ENCODE peak calls at places on chromosomes 13 and 19, in four cellular contexts. One of them, this sample, is unnamed.

GRCh38 chr13:60318186-60318585 is 78.8 kb upstream of the TDRD3 start:
- DNase-seq in A549: no peak
- DNase-seq in MM.1S: no peak
- DNase-seq in foreskin fibroblast: no peak
- DNase-seq in this sample: no peak

GRCh38 chr13:63024458-63024857 is 1608.8 kb upstream of the PCDH20 start:
- DNase-seq in A549: no peak
- DNase-seq in foreskin fibroblast: no peak
- DNase-seq in MM.1S: no peak
- DNase-seq in this sample: no peak

GRCh38 chr13:111153977-111154332 is 38.8 kb downstream of the ARHGEF7 start:
- DNase-seq in A549: no peak
- DNase-seq in foreskin fibroblast: peak
- DNase-seq in MM.1S: peak
- DNase-seq in this sample: no peak

GRCh38 chr13:98853791-98854191 is 101.3 kb upstream of the SLC15A1 start:
- DNase-seq in MM.1S: peak
- DNase-seq in foreskin fibroblast: peak
- DNase-seq in A549: no peak
- DNase-seq in this sample: peak

GRCh38 chr19:51272183-51272817 is 21.4 kb downstream of the SIGLECL1 start:
- DNase-seq in A549: no peak
- DNase-seq in foreskin fibroblast: no peak
- DNase-seq in MM.1S: no peak
- DNase-seq in this sample: no peak

GRCh38 chr13:78700121-78700910 is 41.4 kb upstream of the OBI1 start:
- DNase-seq in MM.1S: no peak
- DNase-seq in A549: no peak
- DNase-seq in foreskin fibroblast: no peak
- DNase-seq in this sample: no peak

GRCh38 chr13:98557934-98558630 is 18.8 kb downstream of the STK24 start:
- DNase-seq in foreskin fibroblast: no peak
- DNase-seq in MM.1S: no peak
- DNase-seq in A549: no peak
- DNase-seq in this sample: no peak

GRCh38 chr13:114130131-114130707 is 2.2 kb downstream of the RASA3 start:
- DNase-seq in MM.1S: no peak
- DNase-seq in A549: no peak
- DNase-seq in foreskin fibroblast: no peak
- DNase-seq in this sample: peak

GRCh38 chr19:35346193-35347052 is 1.3 kb upstream of the FFAR1 start:
- DNase-seq in A549: no peak
- DNase-seq in foreskin fibroblast: no peak
- DNase-seq in MM.1S: no peak
- DNase-seq in this sample: peak

GRCh38 chr19:5627395-5627904 is 4.6 kb downstream of the SAFB start:
- DNase-seq in MM.1S: no peak
- DNase-seq in foreskin fibroblast: peak
- DNase-seq in A549: no peak
- DNase-seq in this sample: peak

GRCh38 chr19:51772977-51773376 is 12.0 kb downstream of the FPR2 start:
- DNase-seq in MM.1S: no peak
- DNase-seq in foreskin fibroblast: no peak
- DNase-seq in A549: no peak
- DNase-seq in this sample: no peak

GRCh38 chr19:11814707-11815050 is 606 bp downstream of the ZNF440 start:
- DNase-seq in MM.1S: no peak
- DNase-seq in foreskin fibroblast: no peak
- DNase-seq in A549: no peak
- DNase-seq in this sample: peak

GRCh38 chr13:112859817-112860190 is 109.2 kb upstream of the MCF2L start:
- DNase-seq in A549: no peak
- DNase-seq in MM.1S: no peak
- DNase-seq in foreskin fibroblast: peak
- DNase-seq in this sample: peak

GRCh38 chr19:37874784-37875183 is 31.6 kb downstream of the WDR87 start:
- DNase-seq in foreskin fibroblast: no peak
- DNase-seq in A549: no peak
- DNase-seq in MM.1S: no peak
- DNase-seq in this sample: no peak

GRCh38 chr19:43505186-43505456 is 575 bp upstream of the PHLDB3 start:
- DNase-seq in A549: no peak
- DNase-seq in foreskin fibroblast: no peak
- DNase-seq in MM.1S: no peak
- DNase-seq in this sample: no peak

GRCh38 chr19:43501661-43502418 is 2.7 kb downstream of the PHLDB3 start:
- DNase-seq in MM.1S: no peak
- DNase-seq in A549: no peak
- DNase-seq in foreskin fibroblast: no peak
- DNase-seq in this sample: no peak

GRCh38 chr19:43502419-43502976 is 2.0 kb downstream of the PHLDB3 start:
- DNase-seq in foreskin fibroblast: no peak
- DNase-seq in MM.1S: no peak
- DNase-seq in A549: no peak
- DNase-seq in this sample: no peak

GRCh38 chr19:43504426-43505185 is at the start of gene PHLDB3:
- DNase-seq in MM.1S: peak
- DNase-seq in foreskin fibroblast: no peak
- DNase-seq in A549: no peak
- DNase-seq in this sample: peak

GRCh38 chr19:43503501-43504425 is 783 bp downstream of the PHLDB3 start:
- DNase-seq in foreskin fibroblast: peak
- DNase-seq in A549: peak
- DNase-seq in MM.1S: peak
- DNase-seq in this sample: peak
- TF ChIP-seq CTCF in foreskin fibroblast: no peak
- TF ChIP-seq CTCF in A549: peak
- TF ChIP-seq CTCF in MM.1S: peak
- TF ChIP-seq CTCF in this sample: peak

GRCh38 chr13:38803566-38803965 is 116.7 kb downstream of the FREM2 start:
- DNase-seq in foreskin fibroblast: no peak
- DNase-seq in A549: no peak
- DNase-seq in MM.1S: no peak
- DNase-seq in this sample: no peak
- H3K4me3 ChIP-seq in foreskin fibroblast: no peak
- H3K4me3 ChIP-seq in A549: no peak
- H3K4me3 ChIP-seq in MM.1S: no peak
- H3K4me3 ChIP-seq in this sample: no peak

DNA sequence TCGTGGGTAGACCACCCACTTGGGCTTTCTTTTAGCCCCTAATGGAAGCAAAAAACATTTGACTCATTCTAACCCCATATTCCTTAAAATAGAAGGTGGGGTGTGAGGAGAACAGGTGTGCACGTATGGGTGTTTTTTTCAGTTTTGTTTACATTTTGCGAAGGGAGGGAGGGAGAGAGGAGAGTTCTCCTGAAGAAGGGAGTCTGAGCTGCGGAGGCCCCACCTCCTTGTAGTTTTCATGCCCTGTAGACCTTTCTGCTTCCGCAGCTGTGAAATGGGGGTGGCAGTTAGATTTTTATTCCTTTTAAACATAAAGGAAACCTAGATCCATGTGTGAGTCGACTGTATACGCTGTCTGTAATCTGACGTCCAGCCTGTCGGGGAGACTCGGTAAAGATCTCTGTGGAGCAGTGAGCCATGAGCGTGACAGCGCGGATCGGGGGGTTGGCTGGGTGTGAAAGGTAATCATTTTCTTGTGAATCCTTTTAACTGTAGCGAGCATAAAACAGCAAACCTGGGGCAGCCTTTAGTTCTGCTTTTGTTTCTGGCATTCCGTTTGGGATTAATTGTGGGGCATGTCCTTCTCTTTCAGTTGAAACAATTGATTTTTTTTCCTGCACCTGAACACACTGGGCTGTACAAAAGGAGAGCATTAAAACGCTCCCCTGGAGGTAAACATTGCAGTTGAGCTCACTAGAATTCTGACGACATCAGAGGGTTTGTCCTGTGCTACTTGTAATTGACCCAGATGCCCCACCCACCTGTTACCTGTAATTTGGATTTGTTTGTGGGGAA is 2.3 kb downstream of the UPF1 start:
- DNase-seq in A549: no peak
- DNase-seq in foreskin fibroblast: no peak
- DNase-seq in MM.1S: peak
- DNase-seq in this sample: no peak
- TF ChIP-seq CTCF in A549: no peak
- TF ChIP-seq CTCF in foreskin fibroblast: no peak
- TF ChIP-seq CTCF in MM.1S: no peak
- TF ChIP-seq CTCF in this sample: no peak

GRCh38 chr19:13012390-13012689 is 17.1 kb downstream of the NFIX start:
- DNase-seq in MM.1S: no peak
- DNase-seq in foreskin fibroblast: no peak
- DNase-seq in A549: no peak
- DNase-seq in this sample: no peak

GRCh38 chr19:13010038-13010991 is 15.0 kb downstream of the NFIX start:
- DNase-seq in foreskin fibroblast: no peak
- DNase-seq in MM.1S: no peak
- DNase-seq in A549: no peak
- DNase-seq in this sample: no peak

GRCh38 chr19:13010992-13011652 is 15.8 kb downstream of the NFIX start:
- DNase-seq in A549: no peak
- DNase-seq in MM.1S: no peak
- DNase-seq in foreskin fibroblast: no peak
- DNase-seq in this sample: no peak

GRCh38 chr19:13012690-13013608 is 17.7 kb downstream of the NFIX start:
- DNase-seq in foreskin fibroblast: peak
- DNase-seq in MM.1S: no peak
- DNase-seq in A549: no peak
- DNase-seq in this sample: peak

DNA sequence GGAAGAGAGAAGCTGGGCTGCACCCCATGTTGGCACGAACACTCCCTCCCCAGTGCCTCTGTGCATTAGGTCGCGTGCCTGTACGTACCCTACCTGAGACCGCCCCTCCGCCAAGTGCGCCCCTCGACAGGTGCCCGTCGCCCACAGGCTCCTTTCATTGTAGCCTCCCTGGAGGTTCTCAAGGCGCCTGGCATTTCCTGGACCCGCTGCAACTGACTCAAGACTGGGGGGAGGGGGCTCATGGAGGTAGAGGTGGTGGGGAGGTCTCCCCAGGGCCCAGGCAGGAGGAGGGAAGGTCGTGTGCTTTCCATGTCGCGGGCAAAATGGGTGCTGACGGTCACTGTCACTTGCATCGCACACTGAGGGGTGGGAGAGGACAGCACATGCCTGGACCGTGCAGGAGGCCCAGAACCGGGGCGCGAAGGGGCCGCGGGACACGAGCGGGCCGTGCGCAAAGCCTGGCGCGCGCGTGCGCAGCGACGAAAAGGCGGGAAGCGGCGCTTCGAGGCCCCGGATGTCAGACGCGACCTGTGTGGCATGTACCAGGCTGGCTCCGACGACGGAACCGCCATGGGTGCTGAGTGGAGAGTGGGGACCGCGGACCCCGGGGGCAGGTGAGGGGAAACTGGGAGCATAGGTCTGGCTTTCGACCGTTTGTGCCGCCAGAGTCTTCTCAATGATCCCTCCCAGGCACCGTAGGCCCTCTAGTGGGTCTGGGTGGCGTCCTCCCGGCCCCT is 16.5 kb downstream of the NFIX start:
- DNase-seq in A549: no peak
- DNase-seq in MM.1S: no peak
- DNase-seq in foreskin fibroblast: no peak
- DNase-seq in this sample: no peak
- H3K4me3 ChIP-seq in A549: no peak
- H3K4me3 ChIP-seq in MM.1S: no peak
- H3K4me3 ChIP-seq in foreskin fibroblast: no peak
- H3K4me3 ChIP-seq in this sample: no peak

GRCh38 chr19:58328999-58329398 is 2.2 kb downstream of the ZSCAN22 start:
- DNase-seq in foreskin fibroblast: no peak
- DNase-seq in A549: peak
- DNase-seq in MM.1S: no peak
- DNase-seq in this sample: peak
- TF ChIP-seq CTCF in foreskin fibroblast: no peak
- TF ChIP-seq CTCF in A549: no peak
- TF ChIP-seq CTCF in MM.1S: peak
- TF ChIP-seq CTCF in this sample: peak

GRCh38 chr13:30697177-30697953 is 38.0 kb upstream of the ALOX5AP start:
- DNase-seq in MM.1S: no peak
- DNase-seq in foreskin fibroblast: no peak
- DNase-seq in A549: no peak
- DNase-seq in this sample: no peak
- H3K4me3 ChIP-seq in MM.1S: no peak
- H3K4me3 ChIP-seq in foreskin fibroblast: no peak
- H3K4me3 ChIP-seq in A549: no peak
- H3K4me3 ChIP-seq in this sample: no peak

GRCh38 chr19:23440791-23441190 is 45.5 kb upstream of the ZNF91 start:
- DNase-seq in A549: peak
- DNase-seq in MM.1S: peak
- DNase-seq in foreskin fibroblast: no peak
- DNase-seq in this sample: peak
- TF ChIP-seq CTCF in A549: no peak
- TF ChIP-seq CTCF in MM.1S: peak
- TF ChIP-seq CTCF in foreskin fibroblast: peak
- TF ChIP-seq CTCF in this sample: peak

GRCh38 chr13:20711301-20712044 is 8.0 kb downstream of the IL17D start:
- DNase-seq in foreskin fibroblast: no peak
- DNase-seq in A549: peak
- DNase-seq in MM.1S: no peak
- DNase-seq in this sample: peak

GRCh38 chr13:20714161-20714560 is 10.7 kb downstream of the IL17D start:
- DNase-seq in foreskin fibroblast: no peak
- DNase-seq in MM.1S: no peak
- DNase-seq in A549: no peak
- DNase-seq in this sample: no peak

GRCh38 chr13:20714563-20715339 is 11.3 kb downstream of the IL17D start:
- DNase-seq in foreskin fibroblast: no peak
- DNase-seq in A549: no peak
- DNase-seq in MM.1S: no peak
- DNase-seq in this sample: no peak

GRCh38 chr13:20713751-20714150 is 10.3 kb downstream of the IL17D start:
- DNase-seq in foreskin fibroblast: peak
- DNase-seq in MM.1S: no peak
- DNase-seq in A549: no peak
- DNase-seq in this sample: no peak

GRCh38 chr13:20713014-20713376 is 9.5 kb downstream of the IL17D start:
- DNase-seq in foreskin fibroblast: no peak
- DNase-seq in A549: no peak
- DNase-seq in MM.1S: peak
- DNase-seq in this sample: no peak
- H3K4me3 ChIP-seq in foreskin fibroblast: peak
- H3K4me3 ChIP-seq in A549: peak
- H3K4me3 ChIP-seq in MM.1S: peak
- H3K4me3 ChIP-seq in this sample: no peak